ENCODE peak calls at places on chromosomes 4 and X, in four cellular contexts. I is upper lobe of right lung, Y is IMR-90, H is heart left ventricle. P is an unnamed sample.

GRCh38 chrX:52359614-52360232 is 9.1 kb upstream of the XAGE2 start:
- DNase-seq in I (no peak), Y (no peak), H (no peak), P (no peak)

GRCh38 chrX:132415012-132415411 is 73.8 kb downstream of the MBNL3 start:
- DNase-seq in I (no peak), Y (no peak), H (no peak), P (no peak)

GRCh38 chrX:9614016-9614415 is 149.2 kb downstream of the TBL1X start:
- DNase-seq in I (no peak), Y (peak; percentile 84), H (no peak), P (no peak)

GRCh38 chr4:1855334-1856070 is 454 bp downstream of the LETM1 start:
- DNase-seq in I (peak; percentile 73), Y (no peak), H (peak; percentile 55), P (no peak)

GRCh38 chrX:52346462-52347165 is 22.2 kb upstream of the XAGE2 start:
- DNase-seq in I (no peak), Y (peak; percentile 4), H (no peak), P (no peak)

GRCh38 chrX:138853936-138854335 is 142.4 kb upstream of the FGF13 start:
- DNase-seq in I (no peak), Y (no peak), H (no peak), P (no peak)

GRCh38 chr4:169051936-169052335 is 41.9 kb upstream of the CBR4 start:
- DNase-seq in I (no peak), Y (no peak), H (no peak), P (no peak)

GRCh38 chrX:110125435-110125834 is 122.5 kb downstream of the TMEM164 start:
- DNase-seq in I (no peak), Y (peak; percentile 12), H (no peak), P (no peak)

GRCh38 chrX:65034641-65035450 is 58.6 kb upstream of the ZC4H2 start:
- DNase-seq in I (peak; percentile 76), Y (peak; percentile 68), H (peak; percentile 56), P (peak; percentile 86)

GRCh38 chrX:97070346-97070745 is 186.6 kb downstream of the RPA4 start:
- DNase-seq in I (no peak), Y (peak; percentile 20), H (no peak), P (no peak)

GRCh38 chr4:91525627-91526026 is 778.1 kb upstream of the GRID2 start:
- DNase-seq in I (no peak), Y (no peak), H (no peak), P (no peak)

GRCh38 chr4:66193487-66193886 is 523.2 kb upstream of the EPHA5 start:
- DNase-seq in I (no peak), Y (no peak), H (no peak), P (no peak)

GRCh38 chrX:15946783-15947550 is 92.4 kb upstream of the AP1S2 start:
- DNase-seq in I (no peak), Y (peak; percentile 86), H (no peak), P (no peak)

GRCh38 chr4:60129740-60130139 is 1070.4 kb upstream of the ADGRL3 start:
- DNase-seq in I (no peak), Y (no peak), H (no peak), P (no peak)

GRCh38 chr4:94480362-94480951 is 28.7 kb downstream of the PDLIM5 start:
- DNase-seq in I (no peak), Y (no peak), H (no peak), P (no peak)

GRCh38 chr4:8835521-8836365 is 35.9 kb downstream of the HMX1 start:
- DNase-seq in I (peak; percentile 44), Y (no peak), H (no peak), P (no peak)

GRCh38 chr4:99979872-99980271 is 29.8 kb upstream of the H2AZ1 start:
- DNase-seq in I (no peak), Y (peak; percentile 69), H (no peak), P (no peak)

GRCh38 chrX:68710870-68711576 is 63.6 kb downstream of the STARD8 start:
- DNase-seq in I (no peak), Y (peak; percentile 53), H (peak; percentile 45), P (peak; percentile 27)

GRCh38 chrX:47247206-47247998 is 14.6 kb downstream of the USP11 start:
- DNase-seq in I (no peak), Y (peak; percentile 76), H (no peak), P (no peak)

GRCh38 chr4:119517361-119518229 is 111.0 kb downstream of the PDE5A start:
- DNase-seq in I (no peak), Y (peak; percentile 91), H (no peak), P (no peak)

GRCh38 chr4:80948995-80949394 is 81.5 kb upstream of the BMP3 start:
- DNase-seq in I (no peak), Y (no peak), H (no peak), P (no peak)

DNA sequence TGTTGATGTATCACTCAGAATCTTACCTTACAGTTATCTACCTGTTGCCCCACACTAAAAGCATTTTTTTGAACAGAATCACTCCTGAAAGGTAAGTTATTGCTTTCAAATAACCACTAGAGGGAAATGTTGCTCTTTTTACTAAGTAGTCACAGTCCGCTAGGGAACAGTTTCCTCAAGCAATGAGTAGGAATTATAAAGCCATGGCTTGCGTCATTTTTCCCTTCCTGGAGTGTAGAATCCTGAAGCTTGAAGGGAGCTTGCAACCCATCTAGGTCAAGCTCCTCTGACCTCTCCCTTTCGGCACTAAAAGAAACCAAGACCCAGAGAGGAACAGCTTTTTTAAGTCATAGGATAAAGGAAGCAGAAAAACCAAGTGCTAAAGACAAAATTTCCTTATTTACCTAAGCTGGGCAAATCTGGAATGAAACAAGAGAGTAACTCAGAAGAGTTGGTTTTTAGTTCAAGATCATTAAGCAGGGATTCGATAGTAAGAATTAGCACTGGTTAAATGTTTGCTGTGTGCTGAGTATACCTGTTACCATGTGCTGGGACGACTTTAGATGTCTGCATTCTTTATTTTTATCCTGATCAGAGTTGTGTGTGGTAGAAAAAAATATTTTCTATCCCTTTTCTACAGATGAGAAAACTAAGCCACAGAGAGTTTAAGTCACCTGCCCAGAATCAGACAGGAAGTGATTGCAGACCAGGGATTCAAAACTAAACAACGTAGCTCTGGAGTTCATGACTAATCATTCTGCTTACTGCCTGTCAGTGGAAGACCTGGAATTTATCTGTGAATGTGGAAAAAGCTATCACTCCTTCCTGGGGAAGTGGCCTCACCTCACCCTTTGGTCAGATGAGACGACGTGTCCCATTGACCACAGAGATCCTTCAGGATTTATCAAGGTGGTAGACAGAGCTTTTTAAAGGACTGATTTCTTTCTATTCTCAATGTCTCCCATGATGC is 631.5 kb downstream of the RAB28 start:
- DNase-seq in I (no peak), Y (peak; percentile 52), H (no peak), P (no peak)
- H3K4me3 ChIP-seq in I (no peak overlapping the region), Y (no peak overlapping the region), H (no peak overlapping the region), P (no peak overlapping the region)

GRCh38 chr4:24322986-24323385 is 261.4 kb downstream of the DHX15 start:
- DNase-seq in I (no peak), Y (no peak), H (no peak), P (no peak)

GRCh38 chr4:24322517-24322916 is 261.8 kb downstream of the DHX15 start:
- DNase-seq in I (no peak), Y (peak; percentile 22), H (no peak), P (no peak)

GRCh38 chr4:24321151-24321550 is 263.2 kb downstream of the DHX15 start:
- DNase-seq in I (no peak), Y (peak; percentile 65), H (no peak), P (no peak)

GRCh38 chr4:24321637-24322036 is 262.7 kb downstream of the DHX15 start:
- DNase-seq in I (no peak), Y (no peak), H (no peak), P (no peak)
- H3K4me3 ChIP-seq in I (no peak overlapping the region), Y (no peak overlapping the region), H (no peak overlapping the region), P (no peak overlapping the region)

DNA sequence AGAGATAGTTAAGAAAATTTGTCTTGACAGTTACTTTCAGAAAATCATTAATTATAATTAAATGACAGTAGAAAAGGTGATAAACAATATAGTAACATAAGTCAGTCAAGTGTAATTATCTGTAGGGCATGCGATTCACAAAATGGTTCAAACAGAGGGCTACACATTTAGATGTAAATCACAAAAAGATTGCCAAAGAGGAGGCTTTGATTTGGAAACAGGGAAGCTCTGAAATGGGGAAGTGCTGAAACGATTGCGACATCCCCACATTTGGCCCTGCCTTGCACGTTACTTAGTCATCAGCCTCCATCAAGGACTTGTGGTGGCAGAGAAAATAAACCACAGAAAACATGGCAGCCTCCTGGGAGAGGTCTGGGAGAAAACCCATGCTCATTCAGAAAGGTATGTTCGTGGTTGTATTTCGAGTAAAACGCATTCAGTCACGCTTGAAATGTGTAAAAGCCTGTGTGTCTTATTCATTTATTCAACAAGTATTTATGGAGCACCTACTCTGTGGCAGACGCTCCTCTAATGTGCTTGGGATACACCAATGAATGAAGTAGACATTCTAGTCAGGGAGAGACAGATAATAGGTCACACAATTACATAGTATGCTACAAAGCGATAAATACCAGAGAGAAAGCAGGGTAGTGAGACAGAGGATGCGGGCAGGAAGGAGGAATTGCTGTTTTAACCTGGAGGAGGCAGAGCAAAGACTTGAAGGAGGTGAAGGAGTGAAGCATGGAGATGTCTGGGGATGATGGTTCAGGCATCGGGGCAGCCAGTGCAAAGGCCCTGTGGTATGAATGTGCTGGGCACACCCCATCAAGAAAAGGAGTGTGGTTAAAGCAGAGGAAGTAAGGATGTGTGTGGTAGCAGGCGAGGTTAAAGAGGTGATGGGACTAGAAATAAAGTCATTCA is 7.8 kb downstream of the RBM47 start:
- DNase-seq in I (peak; percentile 83), Y (peak; percentile 98), H (peak; percentile 59), P (no peak)
- H3K4me3 ChIP-seq in I (no peak overlapping the region), Y (no peak overlapping the region), H (no peak overlapping the region), P (no peak overlapping the region)

GRCh38 chr4:39354178-39354503 is 12.0 kb downstream of the RFC1 start:
- DNase-seq in I (no peak), Y (no peak), H (no peak), P (no peak)
- H3K4me3 ChIP-seq in I (peak overlapping the region; percentile 39), Y (no peak overlapping the region), H (peak overlapping the region; percentile 48), P (peak overlapping the region; percentile 95)

GRCh38 chrX:44342866-44343265 is 606 bp downstream of the EFHC2 start:
- DNase-seq in I (no peak), Y (no peak), H (no peak), P (no peak)
- H3K4me3 ChIP-seq in I (no peak overlapping the region), Y (no peak overlapping the region), H (peak overlapping the region; percentile 67), P (peak overlapping the region; percentile 10)

DNA sequence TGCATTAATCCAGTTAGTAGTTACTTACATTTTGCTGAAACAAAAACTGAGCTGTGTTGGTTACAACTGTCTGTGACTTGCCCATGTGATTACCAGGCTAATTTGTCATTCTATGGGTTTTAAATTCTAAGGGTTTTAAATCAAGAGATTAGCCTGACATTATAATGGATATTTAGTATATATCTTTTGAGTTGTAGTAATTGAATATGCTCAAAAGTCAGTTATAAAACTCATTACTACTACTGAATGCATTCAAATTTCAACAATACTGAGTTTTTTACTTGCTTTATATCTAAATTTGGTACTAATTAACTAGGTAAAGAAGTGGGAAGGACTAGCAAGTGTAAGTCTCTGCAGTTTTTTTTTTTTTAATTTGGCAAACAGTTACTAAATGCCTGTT is 14.7 kb downstream of the LARP7 start:
- DNase-seq in I (no peak), Y (no peak), H (no peak), P (no peak)
- H3K4me3 ChIP-seq in I (no peak overlapping the region), Y (no peak overlapping the region), H (no peak overlapping the region), P (no peak overlapping the region)